ENCODE peak calls at places on chromosomes 12 and 14, in four cellular contexts. N, L, K and S are unnamed samples.

GRCh38 chr12:1533205-1533601 is 61.2 kb downstream of the FBXL14 start:
- DNase-seq in N (no peak), L (no peak), K (no peak), S (no peak)

GRCh38 chr12:124904306-124905098 is 9.9 kb downstream of the UBC start:
- DNase-seq in K (no peak), L (peak), N (peak), S (peak)

GRCh38 chr14:89673499-89674225 is 256.6 kb upstream of the FOXN3 start:
- DNase-seq in K (no peak), L (no peak), N (no peak), S (peak)

GRCh38 chr12:23055004-23055403 is 430.0 kb downstream of the ETNK1 start:
- DNase-seq in K (peak), N (peak), L (no peak), S (peak)

GRCh38 chr12:112843272-112843671 is 51.7 kb downstream of the RPH3A start:
- DNase-seq in L (no peak), N (no peak), K (no peak), S (no peak)

GRCh38 chr14:105258846-105259245 is 10.5 kb downstream of the BTBD6 start:
- DNase-seq in K (no peak), L (no peak), N (no peak), S (no peak)

GRCh38 chr12:56151672-56152131 is 685 bp upstream of the MYL6B start:
- DNase-seq in L (peak), N (peak), K (no peak), S (peak)

GRCh38 chr12:50845021-50845647 is 2.4 kb downstream of the TMPRSS12 start:
- DNase-seq in K (no peak), L (no peak), N (no peak), S (peak)

GRCh38 chr14:102150083-102150482 is 10.4 kb downstream of the WDR20 start:
- DNase-seq in N (no peak), K (no peak), L (no peak), S (no peak)

GRCh38 chr12:51409846-51410245 is 14.8 kb upstream of the SLC4A8 start:
- DNase-seq in L (no peak), N (no peak), K (no peak), S (no peak)

GRCh38 chr12:114729731-114730130 is 45.8 kb upstream of the TBX3 start:
- DNase-seq in L (no peak), K (no peak), N (no peak), S (peak)

GRCh38 chr14:101855958-101856357 is 94.4 kb downstream of the PPP2R5C start:
- DNase-seq in N (no peak), K (no peak), L (no peak), S (peak)

GRCh38 chr14:35858521-35859209 is 32.5 kb downstream of the BRMS1L start:
- DNase-seq in L (no peak), K (no peak), N (no peak), S (peak)

GRCh38 chr12:23631991-23632390 is 317.5 kb downstream of the SOX5 start:
- DNase-seq in K (no peak), L (no peak), N (no peak), S (peak)

GRCh38 chr12:14896477-14897184 is 11.0 kb upstream of the MGP start:
- DNase-seq in K (no peak), N (no peak), L (no peak), S (peak)

GRCh38 chr12:50661300-50662120 is 102.4 kb upstream of the ATF1 start:
- DNase-seq in L (no peak), N (no peak), K (no peak), S (no peak)

GRCh38 chr12:82326905-82327503 is 31.2 kb downstream of the CCDC59 start:
- DNase-seq in N (no peak), K (no peak), L (no peak), S (peak)

GRCh38 chr14:26381405-26381804 is 216.4 kb downstream of the NOVA1 start:
- DNase-seq in K (no peak), L (no peak), N (no peak), S (no peak)

GRCh38 chr12:45670339-45671065 is 59.0 kb upstream of the ARID2 start:
- DNase-seq in K (no peak), N (no peak), L (no peak), S (no peak)